ENCODE peak calls at places on chromosome 9, in five cellular contexts. One of them, this sample, is unnamed.

GRCh38 chr9:127539982-127540663 is 72.0 kb upstream of the STXBP1 start:
- DNase-seq in stimulated activated naive CD8-positive, alpha-beta T cell treated with anti-CD3 and anti-CD28 coated beads, Interleukin-15, Interleukin-2, amounts not matched to agents 100 U/mL and 50 U/mL, for 24 hours: no peak
- DNase-seq in D721Med: no peak
- DNase-seq in ACHN: no peak
- DNase-seq in kidney: no peak
- DNase-seq in this sample: no peak

GRCh38 chr9:91212592-91213243 is 149.0 kb downstream of the AUH start:
- DNase-seq in stimulated activated naive CD8-positive, alpha-beta T cell treated with anti-CD3 and anti-CD28 coated beads, Interleukin-15, Interleukin-2, amounts not matched to agents 100 U/mL and 50 U/mL, for 24 hours: no peak
- DNase-seq in D721Med: no peak
- DNase-seq in ACHN: no peak
- DNase-seq in kidney: no peak
- DNase-seq in this sample: no peak

GRCh38 chr9:135343733-135344522 is 135.7 kb upstream of the PPP1R26 start:
- DNase-seq in stimulated activated naive CD8-positive, alpha-beta T cell treated with anti-CD3 and anti-CD28 coated beads, Interleukin-15, Interleukin-2, amounts not matched to agents 100 U/mL and 50 U/mL, for 24 hours: peak; percentile 73
- DNase-seq in D721Med: peak; percentile 73
- DNase-seq in ACHN: peak; percentile 25
- DNase-seq in kidney: peak; percentile 85
- DNase-seq in this sample: peak; percentile 59

GRCh38 chr9:124800306-124801259 is 23.6 kb downstream of the OLFML2A start:
- DNase-seq in stimulated activated naive CD8-positive, alpha-beta T cell treated with anti-CD3 and anti-CD28 coated beads, Interleukin-15, Interleukin-2, amounts not matched to agents 100 U/mL and 50 U/mL, for 24 hours: no peak
- DNase-seq in D721Med: no peak
- DNase-seq in ACHN: no peak
- DNase-seq in kidney: no peak
- DNase-seq in this sample: no peak

GRCh38 chr9:111759762-111760639 is 34.7 kb downstream of the SHOC1 start:
- DNase-seq in stimulated activated naive CD8-positive, alpha-beta T cell treated with anti-CD3 and anti-CD28 coated beads, Interleukin-15, Interleukin-2, amounts not matched to agents 100 U/mL and 50 U/mL, for 24 hours: peak; percentile 38
- DNase-seq in D721Med: no peak
- DNase-seq in ACHN: peak; percentile 80
- DNase-seq in kidney: no peak
- DNase-seq in this sample: peak; percentile 60

GRCh38 chr9:30348904-30349303 is 2035.5 kb upstream of the ACO1 start:
- DNase-seq in stimulated activated naive CD8-positive, alpha-beta T cell treated with anti-CD3 and anti-CD28 coated beads, Interleukin-15, Interleukin-2, amounts not matched to agents 100 U/mL and 50 U/mL, for 24 hours: no peak
- DNase-seq in D721Med: no peak
- DNase-seq in ACHN: no peak
- DNase-seq in kidney: peak; percentile 64
- DNase-seq in this sample: no peak

GRCh38 chr9:87063883-87064282 is 116.6 kb upstream of the GAS1 start:
- DNase-seq in stimulated activated naive CD8-positive, alpha-beta T cell treated with anti-CD3 and anti-CD28 coated beads, Interleukin-15, Interleukin-2, amounts not matched to agents 100 U/mL and 50 U/mL, for 24 hours: no peak
- DNase-seq in D721Med: no peak
- DNase-seq in ACHN: no peak
- DNase-seq in kidney: no peak
- DNase-seq in this sample: no peak

GRCh38 chr9:14207352-14207995 is 106.5 kb downstream of the NFIB start:
- DNase-seq in stimulated activated naive CD8-positive, alpha-beta T cell treated with anti-CD3 and anti-CD28 coated beads, Interleukin-15, Interleukin-2, amounts not matched to agents 100 U/mL and 50 U/mL, for 24 hours: no peak
- DNase-seq in D721Med: no peak
- DNase-seq in ACHN: no peak
- DNase-seq in kidney: no peak
- DNase-seq in this sample: no peak

GRCh38 chr9:111482656-111483418 is 1.3 kb downstream of the ECPAS start:
- DNase-seq in stimulated activated naive CD8-positive, alpha-beta T cell treated with anti-CD3 and anti-CD28 coated beads, Interleukin-15, Interleukin-2, amounts not matched to agents 100 U/mL and 50 U/mL, for 24 hours: peak; percentile 73
- DNase-seq in D721Med: peak; percentile 32
- DNase-seq in ACHN: peak; percentile 57
- DNase-seq in kidney: peak; percentile 91
- DNase-seq in this sample: peak; percentile 73

GRCh38 chr9:72931437-72931836 is 21.4 kb downstream of the ALDH1A1 start:
- DNase-seq in stimulated activated naive CD8-positive, alpha-beta T cell treated with anti-CD3 and anti-CD28 coated beads, Interleukin-15, Interleukin-2, amounts not matched to agents 100 U/mL and 50 U/mL, for 24 hours: no peak
- DNase-seq in D721Med: no peak
- DNase-seq in ACHN: peak; percentile 53
- DNase-seq in kidney: no peak
- DNase-seq in this sample: no peak

GRCh38 chr9:7342229-7342628 is 457.3 kb downstream of the DMAC1 start:
- DNase-seq in stimulated activated naive CD8-positive, alpha-beta T cell treated with anti-CD3 and anti-CD28 coated beads, Interleukin-15, Interleukin-2, amounts not matched to agents 100 U/mL and 50 U/mL, for 24 hours: no peak
- DNase-seq in D721Med: no peak
- DNase-seq in ACHN: no peak
- DNase-seq in kidney: no peak
- DNase-seq in this sample: no peak

GRCh38 chr9:36928670-36929349 is 105.3 kb downstream of the PAX5 start:
- DNase-seq in stimulated activated naive CD8-positive, alpha-beta T cell treated with anti-CD3 and anti-CD28 coated beads, Interleukin-15, Interleukin-2, amounts not matched to agents 100 U/mL and 50 U/mL, for 24 hours: peak; percentile 28
- DNase-seq in D721Med: no peak
- DNase-seq in ACHN: peak; percentile 55
- DNase-seq in kidney: no peak
- DNase-seq in this sample: no peak

GRCh38 chr9:1759009-1759408 is 256.1 kb upstream of the SMARCA2 start:
- DNase-seq in stimulated activated naive CD8-positive, alpha-beta T cell treated with anti-CD3 and anti-CD28 coated beads, Interleukin-15, Interleukin-2, amounts not matched to agents 100 U/mL and 50 U/mL, for 24 hours: no peak
- DNase-seq in D721Med: no peak
- DNase-seq in ACHN: no peak
- DNase-seq in kidney: no peak
- DNase-seq in this sample: no peak

GRCh38 chr9:87892956-87893355 is 10.3 kb downstream of the SPATA31E1 start:
- DNase-seq in stimulated activated naive CD8-positive, alpha-beta T cell treated with anti-CD3 and anti-CD28 coated beads, Interleukin-15, Interleukin-2, amounts not matched to agents 100 U/mL and 50 U/mL, for 24 hours: no peak
- DNase-seq in D721Med: no peak
- DNase-seq in ACHN: no peak
- DNase-seq in kidney: no peak
- DNase-seq in this sample: no peak

GRCh38 chr9:130912932-130913598 is 16.5 kb upstream of the QRFP start:
- DNase-seq in stimulated activated naive CD8-positive, alpha-beta T cell treated with anti-CD3 and anti-CD28 coated beads, Interleukin-15, Interleukin-2, amounts not matched to agents 100 U/mL and 50 U/mL, for 24 hours: no peak
- DNase-seq in D721Med: no peak
- DNase-seq in ACHN: peak; percentile 82
- DNase-seq in kidney: peak; percentile 88
- DNase-seq in this sample: no peak

GRCh38 chr9:69412741-69413150 is 87.7 kb downstream of the ENTREP1 start:
- DNase-seq in stimulated activated naive CD8-positive, alpha-beta T cell treated with anti-CD3 and anti-CD28 coated beads, Interleukin-15, Interleukin-2, amounts not matched to agents 100 U/mL and 50 U/mL, for 24 hours: peak; percentile 13
- DNase-seq in D721Med: peak; percentile 40
- DNase-seq in ACHN: peak; percentile 54
- DNase-seq in kidney: peak; percentile 86
- DNase-seq in this sample: peak; percentile 76

GRCh38 chr9:121895836-121896544 is 197.1 kb downstream of the TTLL11 start:
- DNase-seq in stimulated activated naive CD8-positive, alpha-beta T cell treated with anti-CD3 and anti-CD28 coated beads, Interleukin-15, Interleukin-2, amounts not matched to agents 100 U/mL and 50 U/mL, for 24 hours: no peak
- DNase-seq in D721Med: no peak
- DNase-seq in ACHN: peak; percentile 27
- DNase-seq in kidney: no peak
- DNase-seq in this sample: no peak

GRCh38 chr9:131657456-131657855 is 82.4 kb downstream of the RAPGEF1 start:
- DNase-seq in stimulated activated naive CD8-positive, alpha-beta T cell treated with anti-CD3 and anti-CD28 coated beads, Interleukin-15, Interleukin-2, amounts not matched to agents 100 U/mL and 50 U/mL, for 24 hours: no peak
- DNase-seq in D721Med: no peak
- DNase-seq in ACHN: no peak
- DNase-seq in kidney: no peak
- DNase-seq in this sample: no peak

GRCh38 chr9:131406567-131407436 is 12.9 kb downstream of the PRRC2B start:
- DNase-seq in stimulated activated naive CD8-positive, alpha-beta T cell treated with anti-CD3 and anti-CD28 coated beads, Interleukin-15, Interleukin-2, amounts not matched to agents 100 U/mL and 50 U/mL, for 24 hours: no peak
- DNase-seq in D721Med: no peak
- DNase-seq in ACHN: no peak
- DNase-seq in kidney: no peak
- DNase-seq in this sample: no peak

GRCh38 chr9:16624356-16624755 is 246.1 kb downstream of the BNC2 start:
- DNase-seq in stimulated activated naive CD8-positive, alpha-beta T cell treated with anti-CD3 and anti-CD28 coated beads, Interleukin-15, Interleukin-2, amounts not matched to agents 100 U/mL and 50 U/mL, for 24 hours: no peak
- DNase-seq in D721Med: no peak
- DNase-seq in ACHN: peak; percentile 44
- DNase-seq in kidney: no peak
- DNase-seq in this sample: no peak

GRCh38 chr9:124975131-124975530 is 34.2 kb upstream of the GOLGA1 start:
- DNase-seq in stimulated activated naive CD8-positive, alpha-beta T cell treated with anti-CD3 and anti-CD28 coated beads, Interleukin-15, Interleukin-2, amounts not matched to agents 100 U/mL and 50 U/mL, for 24 hours: no peak
- DNase-seq in D721Med: no peak
- DNase-seq in ACHN: no peak
- DNase-seq in kidney: no peak
- DNase-seq in this sample: no peak

GRCh38 chr9:133713211-133713959 is 24.8 kb downstream of the SARDH start:
- DNase-seq in stimulated activated naive CD8-positive, alpha-beta T cell treated with anti-CD3 and anti-CD28 coated beads, Interleukin-15, Interleukin-2, amounts not matched to agents 100 U/mL and 50 U/mL, for 24 hours: no peak
- DNase-seq in D721Med: no peak
- DNase-seq in ACHN: no peak
- DNase-seq in kidney: peak; percentile 75
- DNase-seq in this sample: no peak

GRCh38 chr9:841371-842209 is at the start of gene DMRT1:
- DNase-seq in stimulated activated naive CD8-positive, alpha-beta T cell treated with anti-CD3 and anti-CD28 coated beads, Interleukin-15, Interleukin-2, amounts not matched to agents 100 U/mL and 50 U/mL, for 24 hours: no peak
- DNase-seq in D721Med: no peak
- DNase-seq in ACHN: no peak
- DNase-seq in kidney: no peak
- DNase-seq in this sample: no peak